ENCODE peak calls at places on chromosomes 6 and 20, in six cellular contexts. Y is H9, X is neuronal stem cell, W is mesenchymal stem cell, I is IMR-90, V is H1. Q is an unnamed sample.

GRCh38 chr6:39061182-39061581 is 12.6 kb downstream of the GLP1R start:
- DNase-seq in V (no peak), W (no peak), I (no peak), X (no peak), Y (no peak), Q (no peak)

GRCh38 chr6:138800377-138801150 is 4.7 kb downstream of the ECT2L start:
- DNase-seq in X (no peak), W (no peak), Y (peak; percentile 71), I (no peak), V (no peak), Q (peak; percentile 88)

GRCh38 chr6:156395276-156395675 is 381.9 kb upstream of the ARID1B start:
- DNase-seq in X (no peak), Y (no peak), I (no peak), V (no peak), W (no peak), Q (no peak)

GRCh38 chr6:146856296-146856695 is 257.5 kb downstream of the ADGB start:
- DNase-seq in V (no peak), W (no peak), I (no peak), Y (no peak), X (no peak), Q (no peak)

GRCh38 chr6:30942338-30943060 is 1.7 kb downstream of the MUCL3 start:
- DNase-seq in V (peak; percentile 95), W (peak; percentile 74), I (peak; percentile 76), X (peak; percentile 89), Y (peak; percentile 95), Q (peak; percentile 98)

GRCh38 chr6:126176266-126176665 is 163.6 kb upstream of the CENPW start:
- DNase-seq in W (peak; percentile 20), Y (no peak), V (no peak), X (no peak), I (peak; percentile 14), Q (peak; percentile 31)

GRCh38 chr6:111423960-111424846 is 58.8 kb downstream of the REV3L start:
- DNase-seq in I (peak; percentile 10), W (peak; percentile 32), X (no peak), Y (no peak), V (no peak), Q (no peak)

GRCh38 chr6:24394777-24395437 is 7.8 kb upstream of the MRS2 start:
- DNase-seq in V (no peak), Y (no peak), X (no peak), W (peak; percentile 88), I (peak; percentile 91), Q (no peak)

GRCh38 chr6:151806757-151807512 is 547 bp upstream of the ESR1 start:
- DNase-seq in Y (no peak), I (no peak), V (peak; percentile 43), X (no peak), W (no peak), Q (no peak)

GRCh38 chr20:46216770-46217464 is 91.4 kb downstream of the CDH22 start:
- DNase-seq in V (no peak), I (no peak), W (no peak), X (no peak), Y (no peak), Q (no peak)

GRCh38 chr6:37897321-37897720 is 77.8 kb downstream of the ZFAND3 start:
- DNase-seq in Y (no peak), W (peak; percentile 61), X (no peak), V (no peak), I (peak; percentile 60), Q (peak; percentile 79)

GRCh38 chr6:63272397-63272796 is 47.4 kb downstream of the LGSN start:
- DNase-seq in I (peak; percentile 35), V (no peak), Y (no peak), X (no peak), W (peak; percentile 43), Q (peak; percentile 47)

GRCh38 chr6:150711584-150712501 is 112.2 kb downstream of the PLEKHG1 start:
- DNase-seq in X (no peak), W (no peak), Y (no peak), V (no peak), I (no peak), Q (no peak)

GRCh38 chr6:116229287-116229913 is 24.5 kb downstream of the TSPYL4 start:
- DNase-seq in I (peak; percentile 91), W (peak; percentile 71), X (peak; percentile 92), V (peak; percentile 98), Y (peak; percentile 97), Q (peak; percentile 99)

DNA sequence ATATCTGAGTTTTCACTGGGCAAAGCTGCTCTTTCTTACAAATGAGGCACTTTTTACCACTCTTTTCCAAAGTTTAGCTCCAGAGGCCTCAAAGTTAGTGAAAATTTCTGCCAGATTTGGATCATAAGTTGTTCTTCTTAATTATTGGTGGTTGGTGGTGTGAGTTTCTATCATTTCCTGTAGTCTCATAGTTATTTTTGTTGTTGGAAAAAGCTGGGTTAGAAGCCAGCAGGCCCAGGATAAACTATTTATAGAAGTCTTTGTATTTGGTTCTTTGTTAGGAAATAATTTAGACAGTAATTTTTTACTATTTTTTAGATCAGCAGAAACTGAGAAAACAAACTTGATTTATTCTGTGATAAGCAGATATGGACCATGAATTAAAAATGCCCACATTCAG is 10.6 kb downstream of the PFDN4 start:
- DNase-seq in I (no peak), X (no peak), Y (no peak), V (no peak), W (no peak), Q (no peak)
- H2BK15ac ChIP-seq in I (no peak overlapping the region), X (no peak overlapping the region), Y (no peak overlapping the region), V (no peak overlapping the region), W (no peak overlapping the region), Q (no peak overlapping the region)

DNA sequence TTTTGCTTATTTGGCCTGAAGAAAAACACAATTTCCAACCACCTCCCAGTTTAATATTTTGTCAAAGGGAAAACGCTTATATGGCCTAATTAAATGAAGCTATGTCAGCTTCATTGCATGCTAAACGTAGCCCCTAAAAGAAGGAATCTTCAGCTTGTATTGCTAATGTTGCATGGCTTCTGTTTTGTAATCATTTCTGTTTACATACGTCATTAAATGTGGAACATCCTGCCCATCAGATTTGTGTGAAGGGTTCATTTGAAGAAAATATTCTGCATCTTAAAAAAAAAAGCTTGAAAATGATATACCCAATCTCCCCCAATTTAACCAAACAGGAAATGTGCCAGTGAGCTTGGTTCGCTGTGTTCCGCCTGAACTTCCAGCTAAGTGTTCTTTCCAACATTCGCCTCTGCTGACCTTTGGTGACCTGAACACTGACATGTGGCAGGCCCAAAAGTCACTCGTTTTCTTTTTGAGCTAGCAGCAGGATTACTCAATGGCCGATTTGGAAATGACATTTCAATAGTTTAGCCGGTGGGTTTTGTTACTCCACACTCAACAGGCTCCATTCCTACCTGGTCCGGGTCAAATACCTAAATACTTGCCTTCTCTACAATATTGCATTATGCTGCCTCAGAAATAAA is 12.7 kb upstream of the SIRT5 start:
- DNase-seq in X (no peak), W (peak; percentile 33), Y (no peak), V (no peak), I (no peak), Q (no peak)
- H2BK15ac ChIP-seq in X (no peak overlapping the region), W (no peak overlapping the region), Y (no peak overlapping the region), V (no peak overlapping the region), I (no peak overlapping the region), Q (no peak overlapping the region)

GRCh38 chr6:25484900-25485299 is 167.1 kb upstream of the SCGN start:
- DNase-seq in Y (no peak), I (no peak), W (no peak), X (no peak), V (no peak), Q (no peak)

GRCh38 chr6:25488156-25488555 is 163.9 kb upstream of the SCGN start:
- DNase-seq in W (no peak), V (no peak), Y (no peak), I (no peak), X (no peak), Q (no peak)

GRCh38 chr6:25485820-25486559 is 166.0 kb upstream of the SCGN start:
- DNase-seq in Y (no peak), I (no peak), V (no peak), W (no peak), X (no peak), Q (peak; percentile 38)

GRCh38 chr6:25487012-25487411 is 165.0 kb upstream of the SCGN start:
- DNase-seq in Y (no peak), I (no peak), W (no peak), V (no peak), X (no peak), Q (no peak)

DNA sequence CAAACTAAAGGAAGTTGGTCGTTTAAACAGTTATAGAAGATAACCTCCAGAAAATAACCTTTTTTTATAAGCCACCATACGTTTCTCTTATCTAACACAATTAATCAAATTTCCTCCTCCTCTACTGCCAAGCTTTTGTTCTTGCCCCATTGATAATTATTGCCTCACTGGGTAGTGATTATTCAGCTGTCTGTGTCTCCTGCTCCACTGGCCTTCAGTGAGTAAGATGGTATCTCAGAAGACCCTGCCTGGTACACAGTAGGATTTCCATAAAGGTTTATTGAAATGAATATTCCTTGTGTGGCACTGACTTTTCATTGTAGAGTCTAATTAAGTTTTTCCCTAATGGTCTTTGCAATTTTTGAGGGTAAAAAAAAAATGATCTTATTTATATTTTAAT is 165.4 kb upstream of the SCGN start:
- DNase-seq in X (no peak), I (no peak), W (no peak), Y (no peak), V (no peak), Q (no peak)
- H2BK15ac ChIP-seq in X (no peak overlapping the region), I (no peak overlapping the region), W (no peak overlapping the region), Y (no peak overlapping the region), V (no peak overlapping the region), Q (no peak overlapping the region)

GRCh38 chr6:168939771-168940170 is 313.9 kb downstream of the THBS2 start:
- DNase-seq in X (no peak), I (no peak), W (no peak), Y (no peak), V (no peak), Q (no peak)
- H2BK15ac ChIP-seq in X (no peak overlapping the region), I (no peak overlapping the region), W (no peak overlapping the region), Y (no peak overlapping the region), V (no peak overlapping the region), Q (no peak overlapping the region)

GRCh38 chr6:68134796-68135195 is 500.3 kb upstream of the ADGRB3 start:
- DNase-seq in V (no peak), X (no peak), Y (no peak), W (no peak), I (no peak), Q (no peak)

GRCh38 chr6:68144667-68145066 is 490.4 kb upstream of the ADGRB3 start:
- DNase-seq in I (no peak), W (no peak), Y (no peak), V (no peak), X (no peak), Q (peak; percentile 34)

GRCh38 chr6:68141190-68141589 is 493.9 kb upstream of the ADGRB3 start:
- DNase-seq in X (no peak), I (no peak), V (no peak), Y (no peak), W (no peak), Q (no peak)

DNA sequence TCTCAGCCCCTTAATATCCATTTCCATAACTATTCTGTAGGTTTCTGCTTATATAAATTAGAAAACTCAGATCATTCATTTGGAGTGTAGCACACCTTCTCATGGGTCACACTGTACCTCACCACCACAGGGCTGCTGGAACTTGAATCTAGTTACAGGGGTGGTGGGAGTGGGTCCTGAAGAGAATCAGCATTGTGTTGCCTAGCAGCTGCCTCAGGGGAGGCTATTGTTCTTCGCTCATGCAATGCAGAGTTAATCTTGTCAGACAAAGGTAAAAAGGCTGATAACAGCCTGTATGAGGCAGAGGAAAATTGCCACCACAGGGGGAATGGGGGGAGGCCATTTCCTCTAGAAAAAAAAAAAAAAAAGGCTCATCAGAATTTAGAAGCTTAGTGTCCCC is 496.0 kb upstream of the ADGRB3 start:
- DNase-seq in W (no peak), I (no peak), X (peak; percentile 18), V (no peak), Y (peak; percentile 57), Q (peak; percentile 97)
- H2BK15ac ChIP-seq in W (no peak overlapping the region), I (no peak overlapping the region), X (no peak overlapping the region), V (no peak overlapping the region), Y (no peak overlapping the region), Q (no peak overlapping the region)